ENCODE peak calls at places on chromosomes 2 and 18, in five cellular contexts. Z is DMS153; Y is Caki2; V is NCI-H524; L is CD4-positive, alpha-beta memory T cell. X is an unnamed sample.

GRCh38 chr2:121824264-121824663 is 68.8 kb downstream of the TSN start:
- DNase-seq in Y (no peak), L (no peak), V (no peak), Z (no peak), X (no peak)

GRCh38 chr2:120013569-120014223 is 819 bp downstream of the EPB41L5 start:
- DNase-seq in L (no peak), Z (peak; percentile 17), Y (no peak), V (no peak), X (peak; percentile 18)

GRCh38 chr18:33115917-33116316 is 324.6 kb downstream of the CCDC178 start:
- DNase-seq in Z (no peak), L (no peak), Y (no peak), V (no peak), X (no peak)

GRCh38 chr2:71614976-71615768 is 161.8 kb downstream of the DYSF start:
- DNase-seq in Y (no peak), L (no peak), Z (no peak), V (no peak), X (no peak)

GRCh38 chr2:239220976-239221375 is 179.8 kb downstream of the HDAC4 start:
- DNase-seq in L (no peak), Y (no peak), Z (no peak), V (no peak), X (peak; percentile 12)

GRCh38 chr2:642431-642815 is 34.8 kb downstream of the TMEM18 start:
- DNase-seq in Z (no peak), V (no peak), L (no peak), Y (no peak), X (no peak)

GRCh38 chr2:74919827-74920226 is 38.6 kb upstream of the POLE4 start:
- DNase-seq in L (peak; percentile 63), Y (peak; percentile 71), Z (peak; percentile 43), V (peak; percentile 44), X (peak; percentile 55)

GRCh38 chr2:178419123-178419522 is 31.9 kb downstream of the PRKRA start:
- DNase-seq in L (no peak), V (no peak), Y (no peak), Z (peak; percentile 4), X (peak; percentile 30)

GRCh38 chr2:105734762-105735538 is 9.8 kb upstream of the NCK2 start:
- DNase-seq in Z (no peak), V (no peak), L (no peak), Y (no peak), X (no peak)

GRCh38 chr2:215619022-215619958 is 183.4 kb upstream of the FN1 start:
- DNase-seq in Z (peak; percentile 76), V (peak; percentile 38), L (no peak), Y (peak; percentile 98), X (peak; percentile 26)

GRCh38 chr2:144032566-144032965 is 487.4 kb downstream of the ZEB2 start:
- DNase-seq in Z (no peak), L (no peak), V (no peak), Y (no peak), X (no peak)

GRCh38 chr2:33069894-33070651 is 123.3 kb downstream of the LTBP1 start:
- DNase-seq in L (no peak), Y (peak; percentile 97), Z (no peak), V (no peak), X (no peak)

X was measured in NCI-H1694 treated with DMSO at 0.1 percent for 48 hours.